ENCODE peak calls at places on chromosomes 4 and X, in six cellular contexts. I is PC-9, B is heart right ventricle, E is endothelial cell of umbilical vein, X is PC-3, J is RWPE1. N is an unnamed sample.

GRCh38 chr4:98510757-98511517 is 147.5 kb downstream of the TSPAN5 start:
- DNase-seq in E (no peak), J (peak), X (no peak), B (no peak), I (no peak), N (peak)

GRCh38 chr4:147981305-147981704 is 249.4 kb downstream of the ARHGAP10 start:
- DNase-seq in E (no peak), J (no peak), I (no peak), B (no peak), X (no peak), N (no peak)

GRCh38 chr4:140085924-140086323 is 68.1 kb downstream of the MAML3 start:
- DNase-seq in I (no peak), X (no peak), B (no peak), J (no peak), E (no peak), N (no peak)

GRCh38 chr4:10115657-10116624 is 658 bp downstream of the WDR1 start:
- DNase-seq in E (no peak), X (peak), B (no peak), I (peak), J (peak), N (no peak)

GRCh38 chrX:75642811-75643361 is 120.0 kb upstream of the ZDHHC15 start:
- DNase-seq in X (no peak), E (no peak), J (no peak), I (no peak), B (no peak), N (no peak)

GRCh38 chr4:43757147-43757546 is 691.5 kb downstream of the KCTD8 start:
- DNase-seq in X (no peak), B (no peak), I (no peak), J (peak), E (no peak), N (no peak)

GRCh38 chr4:156362581-156362980 is 408.9 kb upstream of the CTSO start:
- DNase-seq in B (no peak), E (no peak), X (peak), I (no peak), J (no peak), N (peak)

GRCh38 chrX:129565046-129565649 is 25.1 kb downstream of the OCRL start:
- DNase-seq in E (no peak), J (no peak), X (no peak), B (no peak), I (no peak), N (no peak)

DNA sequence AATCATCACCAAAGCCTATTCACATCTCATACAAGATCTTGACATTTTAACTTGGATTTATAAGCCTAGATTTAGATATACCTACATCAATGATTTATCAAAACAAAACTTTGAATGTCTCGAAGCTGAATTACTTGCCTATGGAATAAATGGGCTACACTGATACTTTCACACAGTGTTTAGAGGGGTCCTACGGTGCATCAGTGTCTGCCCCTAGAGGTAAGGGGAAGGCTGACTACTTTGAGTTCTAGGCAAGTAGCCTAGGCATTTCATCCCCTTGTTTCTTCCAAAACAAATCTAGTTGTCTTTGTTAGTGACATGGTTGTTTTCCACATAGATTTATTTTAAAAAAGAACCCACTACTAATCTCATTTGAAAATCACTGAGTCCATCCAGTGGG is 158.1 kb upstream of the ATOH1 start:
- DNase-seq in E (no peak), B (no peak), I (no peak), J (no peak), X (no peak), N (no peak)
- TF ChIP-seq CTCF in E (no peak), B (no peak), I (no peak), J (no peak), X (no peak), N (no peak)

GRCh38 chr4:105179539-105180401 is 33.1 kb downstream of the TET2 start:
- DNase-seq in E (no peak), J (no peak), X (no peak), I (no peak), B (no peak), N (peak)
- H3K27ac ChIP-seq in E (no peak), J (no peak), X (no peak), I (no peak), B (peak), N (no peak)

GRCh38 chr4:21512351-21512750 is 436.2 kb downstream of the KCNIP4 start:
- DNase-seq in X (peak), J (peak), E (peak), B (no peak), I (no peak), N (peak)
- TF ChIP-seq CTCF in X (peak), J (peak), E (peak), B (peak), I (peak), N (peak)

GRCh38 chr4:26410385-26411293 is 79.6 kb downstream of the CCKAR start:
- DNase-seq in B (peak), E (peak), J (peak), X (peak), I (peak), N (peak)
- H3K27ac ChIP-seq in B (no peak), E (no peak), J (no peak), X (no peak), I (no peak), N (no peak)

N was measured in brain microvascular endothelial cell.